ENCODE peak calls at places on chromosomes 7 and 10, in seven cellular contexts. Z, C, B, F, Y, K and H are unnamed samples. For H3K4me1, the result is how much of the 10 kb centered on the place peaks cover.

GRCh38 chr7:80482938-80483337 is 28.9 kb downstream of the GNAT3 start:
- DNase-seq in K (no peak), B (no peak), F (no peak), Y (no peak), C (no peak), Z (no peak), H (no peak)

GRCh38 chr10:30502266-30503058 is 68.5 kb downstream of the MAP3K8 start:
- DNase-seq in Z (no peak), Y (peak), K (no peak), F (no peak), B (no peak), C (no peak), H (no peak)

GRCh38 chr7:47281966-47282643 is 299.8 kb downstream of the TNS3 start:
- DNase-seq in B (no peak), Y (no peak), C (no peak), K (no peak), Z (no peak), F (no peak), H (no peak)

GRCh38 chr7:142876991-142877910 is 8.3 kb downstream of the TRPV6 start:
- DNase-seq in K (no peak), Z (no peak), C (no peak), F (peak), B (no peak), Y (no peak), H (no peak)

GRCh38 chr10:52452600-52453493 is 138.8 kb downstream of the DKK1 start:
- DNase-seq in Y (no peak), C (no peak), F (no peak), B (peak), K (no peak), Z (no peak), H (no peak)

GRCh38 chr10:29728541-29729049 is 93.8 kb upstream of the SVIL start:
- DNase-seq in Z (no peak), B (peak), C (no peak), Y (no peak), F (no peak), K (no peak), H (no peak)

GRCh38 chr10:45418417-45418858 is 44.4 kb downstream of the ALOX5 start:
- DNase-seq in B (no peak), Y (no peak), F (no peak), K (no peak), C (no peak), Z (no peak), H (no peak)

GRCh38 chr10:74474022-74474713 is 323.1 kb downstream of the ADK start:
- DNase-seq in Y (no peak), Z (no peak), F (no peak), B (no peak), K (no peak), C (no peak), H (no peak)

GRCh38 chr7:100830396-100830795 is 3.1 kb upstream of the EPHB4 start:
- DNase-seq in Z (no peak), F (no peak), K (no peak), C (no peak), B (no peak), Y (no peak), H (no peak)

GRCh38 chr10:73774637-73775036 is 7.2 kb upstream of the CHCHD1 start:
- DNase-seq in F (no peak), B (no peak), K (no peak), Y (no peak), Z (no peak), C (no peak), H (no peak)

GRCh38 chr7:89133819-89134218 is 338.3 kb upstream of the TEX47 start:
- DNase-seq in Z (no peak), C (no peak), B (no peak), F (no peak), Y (no peak), K (no peak), H (no peak)

GRCh38 chr10:81963606-81964005 is 88.6 kb downstream of the NRG3 start:
- DNase-seq in B (no peak), F (no peak), Y (no peak), C (no peak), K (no peak), Z (no peak), H (no peak)

GRCh38 chr7:14598978-14599377 is 303.6 kb downstream of the DGKB start:
- DNase-seq in Z (no peak), K (no peak), F (no peak), C (no peak), B (no peak), Y (no peak), H (no peak)

GRCh38 chr7:136251826-136252225 is 274.7 kb upstream of the MTPN start:
- DNase-seq in B (peak), C (no peak), Y (no peak), F (no peak), Z (no peak), K (no peak), H (no peak)

GRCh38 chr7:98802088-98802780 is 67.6 kb downstream of the TMEM130 start:
- DNase-seq in Z (no peak), Y (no peak), B (peak), F (no peak), K (peak), C (no peak), H (no peak)

GRCh38 chr7:31948041-31948440 is 122.2 kb downstream of the PDE1C start:
- DNase-seq in Y (no peak), C (no peak), Z (no peak), B (no peak), K (no peak), F (no peak), H (no peak)

DNA sequence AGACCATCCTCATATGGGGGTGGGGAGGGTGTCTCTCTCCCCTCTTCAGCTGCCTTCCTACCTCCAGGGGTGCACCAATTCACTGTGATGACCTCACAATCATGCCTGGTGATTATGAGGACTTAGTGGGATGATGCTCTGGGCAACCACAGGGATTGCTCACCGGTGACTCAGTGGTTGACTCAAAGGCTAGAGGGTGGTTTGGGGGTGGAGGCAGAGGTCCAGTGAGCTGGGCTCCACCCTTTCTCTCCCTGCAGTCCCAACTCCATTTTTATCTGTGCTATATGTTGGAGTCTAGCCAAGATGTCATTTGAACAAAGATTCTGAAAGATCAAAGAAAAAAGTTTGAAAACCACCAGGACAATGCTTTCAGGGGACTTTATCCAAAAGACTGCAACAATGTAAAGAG is 286.9 kb downstream of the KCNMA1 start:
- DNase-seq in F (no peak), K (peak), Z (peak), Y (no peak), B (no peak), C (no peak), H (no peak)
- H3K4me1 ChIP-seq in F (under half), K (under half), Z (under half), Y (under half), B (under half), C (under half), H (under half)

GRCh38 chr7:8228766-8229674 is 32.9 kb downstream of the ICA1 start:
- DNase-seq in C (no peak), K (no peak), Z (no peak), F (no peak), Y (no peak), B (no peak), H (no peak)
- TF ChIP-seq POLR2AphosphoS5 in C (no peak), K (no peak), Z (no peak), F (no peak), Y (no peak), B (no peak), H (no peak)

GRCh38 chr7:149776848-149777407 is 3.5 kb upstream of the ZNF467 start:
- DNase-seq in C (no peak), K (no peak), Z (no peak), F (no peak), Y (peak), B (no peak), H (no peak)
- H3K4me1 ChIP-seq in C (under half), K (under half), Z (under half), F (under half), Y (half or more), B (under half), H (under half)

GRCh38 chr10:88154596-88155250 is 291.3 kb downstream of the PTEN start:
- DNase-seq in Y (no peak), C (no peak), K (no peak), Z (no peak), B (no peak), F (no peak), H (no peak)

GRCh38 chr10:88149906-88150305 is 286.5 kb downstream of the PTEN start:
- DNase-seq in F (no peak), K (no peak), Z (no peak), B (no peak), Y (no peak), C (no peak), H (no peak)

GRCh38 chr10:88156341-88156740 is 292.9 kb downstream of the PTEN start:
- DNase-seq in K (no peak), C (no peak), B (no peak), Y (no peak), Z (no peak), F (no peak), H (no peak)

GRCh38 chr10:88150338-88150737 is 286.9 kb downstream of the PTEN start:
- DNase-seq in B (no peak), Y (no peak), Z (no peak), K (no peak), F (no peak), C (no peak), H (no peak)

DNA sequence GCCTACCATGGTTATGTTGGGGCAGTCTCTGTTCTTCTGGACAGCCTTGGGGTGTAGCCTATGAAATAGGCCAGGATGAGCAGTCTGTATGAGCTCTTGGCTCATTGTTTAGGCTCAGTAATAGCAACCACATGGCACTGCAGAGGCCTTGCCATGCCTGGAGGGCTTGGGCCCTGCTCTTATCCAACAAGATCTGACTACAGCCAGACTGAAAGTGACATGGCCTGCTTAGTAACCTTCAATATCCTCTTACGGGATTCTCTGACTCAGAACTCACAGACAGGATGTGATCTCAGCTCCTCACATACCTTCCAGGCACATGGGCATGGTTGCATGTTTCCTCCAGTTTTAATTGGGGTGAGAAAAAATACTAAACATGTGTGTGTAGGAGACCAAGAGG is 289.3 kb downstream of the PTEN start:
- DNase-seq in Y (no peak), Z (no peak), C (peak), K (peak), B (no peak), F (no peak), H (no peak)
- TF ChIP-seq POLR2AphosphoS5 in Y (no peak), Z (no peak), C (no peak), K (peak), B (no peak), F (peak), H (peak)

GRCh38 chr10:125142946-125143345 is 17.4 kb downstream of the CTBP2 start:
- DNase-seq in F (no peak), K (no peak), Z (no peak), Y (no peak), C (no peak), B (no peak), H (no peak)
- H3K4me1 ChIP-seq in F (under half), K (under half), Z (under half), Y (half or more), C (under half), B (half or more), H (half or more)

GRCh38 chr10:113055458-113055857 is 105.4 kb downstream of the TCF7L2 start:
- DNase-seq in C (no peak), Z (no peak), B (no peak), F (no peak), Y (no peak), K (no peak), H (no peak)

GRCh38 chr10:113058175-113058961 is 108.3 kb downstream of the TCF7L2 start:
- DNase-seq in Y (no peak), B (peak), Z (no peak), C (no peak), F (no peak), K (no peak), H (no peak)

GRCh38 chr10:113059001-113059780 is 109.1 kb downstream of the TCF7L2 start:
- DNase-seq in C (no peak), K (no peak), B (no peak), Y (no peak), Z (no peak), F (no peak), H (no peak)

GRCh38 chr10:113056030-113056429 is 106.0 kb downstream of the TCF7L2 start:
- DNase-seq in B (no peak), Z (no peak), K (no peak), F (no peak), Y (no peak), C (no peak), H (no peak)

DNA sequence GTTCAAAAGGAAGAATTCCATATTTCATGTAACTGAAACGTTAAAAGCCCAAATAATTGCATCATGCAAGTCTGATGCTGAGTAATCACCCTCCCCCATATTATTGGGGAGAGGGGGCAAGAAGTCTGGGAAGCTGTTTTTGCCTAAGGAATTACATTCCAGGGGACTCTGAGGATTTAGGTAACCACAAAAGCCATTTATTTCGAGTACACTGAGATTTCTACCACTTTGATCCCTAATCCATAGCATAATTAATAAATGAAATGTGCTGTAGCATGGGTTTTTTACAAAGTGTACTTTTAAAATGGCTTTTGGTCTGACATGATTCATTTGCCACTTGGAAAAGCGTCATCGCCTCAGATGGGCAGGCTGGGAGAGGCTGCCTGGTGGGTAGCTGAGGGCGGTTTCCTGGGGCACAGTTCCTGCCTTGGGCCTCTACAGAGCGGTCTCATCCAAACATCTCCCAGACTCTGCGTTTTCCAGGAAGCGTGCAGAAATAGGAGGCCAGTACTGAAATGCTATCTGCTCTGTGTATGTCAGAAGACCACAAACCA is 106.5 kb downstream of the TCF7L2 start:
- DNase-seq in F (no peak), Z (no peak), Y (no peak), C (no peak), B (no peak), K (no peak), H (no peak)
- TF ChIP-seq POLR2AphosphoS5 in F (no peak), Z (no peak), Y (no peak), C (no peak), B (no peak), K (peak), H (no peak)

GRCh38 chr10:19652750-19653149 is 163.5 kb upstream of the PLXDC2 start:
- DNase-seq in Y (no peak), Z (no peak), F (no peak), C (no peak), B (no peak), K (no peak), H (no peak)

GRCh38 chr10:19654576-19654975 is 161.7 kb upstream of the PLXDC2 start:
- DNase-seq in Z (no peak), F (no peak), C (no peak), B (no peak), K (no peak), Y (no peak), H (no peak)

GRCh38 chr10:19656420-19657042 is 159.7 kb upstream of the PLXDC2 start:
- DNase-seq in Y (no peak), B (no peak), K (no peak), Z (no peak), F (no peak), C (no peak), H (no peak)

GRCh38 chr10:19651549-19651948 is 164.7 kb upstream of the PLXDC2 start:
- DNase-seq in Z (no peak), C (no peak), K (no peak), F (no peak), Y (no peak), B (no peak), H (no peak)
- H3K4me1 ChIP-seq in Z (under half), C (under half), K (under half), F (under half), Y (under half), B (under half), H (under half)